ENCODE peak calls at places on chromosome 9, in nine cellular contexts. B is NCI-H345; J is AG10803; A is activated gamma-delta T cell treated with anti-CD3 and anti-CD28 coated beads, Interleukin-2, amount 50 U/mL, for 16 hours; C is fibroblast of gingiva; O is activated T-cell treated with anti-CD3 and anti-CD28 coated beads for 1 hour; R is neural progenitor cell; G is H54; H is NCI-H510A treated with DMSO at 0.1 percent for 48 hours. W is an unnamed sample.

GRCh38 chr9:120839146-120839545 is 3.6 kb downstream of the PSMD5 start:
- DNase-seq in B (no peak), R (no peak), J (no peak), H (no peak), O (no peak), A (no peak), G (no peak), C (no peak), W (no peak)

GRCh38 chr9:128503870-128504269 is 649 bp upstream of the GLE1 start:
- DNase-seq in B (no peak), C (no peak), H (peak; percentile 23), A (no peak), O (no peak), J (peak; percentile 15), G (no peak), R (peak; percentile 18), W (no peak)

GRCh38 chr9:99112750-99113417 is 8.0 kb downstream of the TGFBR1 start:
- DNase-seq in C (no peak), B (no peak), R (no peak), A (no peak), G (no peak), J (no peak), O (peak; percentile 21), H (no peak), W (no peak)

GRCh38 chr9:102253099-102253498 is 514.7 kb upstream of the GRIN3A start:
- DNase-seq in O (no peak), H (no peak), J (no peak), A (no peak), G (no peak), R (no peak), C (no peak), B (no peak), W (no peak)

GRCh38 chr9:95834281-95834907 is 41.1 kb upstream of the ERCC6L2 start:
- DNase-seq in B (no peak), A (no peak), J (no peak), O (no peak), R (no peak), H (no peak), C (no peak), G (no peak), W (no peak)

GRCh38 chr9:135931349-135931820 is 24.0 kb upstream of the CAMSAP1 start:
- DNase-seq in G (no peak), A (no peak), J (no peak), C (no peak), R (no peak), H (no peak), B (no peak), O (no peak), W (no peak)

GRCh38 chr9:36018755-36019720 is 17.7 kb upstream of the RECK start:
- DNase-seq in R (no peak), O (no peak), B (no peak), A (no peak), J (peak; percentile 83), C (peak; percentile 38), H (no peak), G (no peak), W (no peak)

GRCh38 chr9:79154806-79155205 is 417.0 kb upstream of the TLE4 start:
- DNase-seq in H (no peak), A (no peak), G (no peak), R (no peak), C (peak; percentile 44), B (no peak), J (peak; percentile 76), O (no peak), W (no peak)

GRCh38 chr9:133507246-133507965 is 17.4 kb downstream of the MYMK start:
- DNase-seq in J (no peak), A (no peak), C (no peak), O (no peak), G (no peak), H (no peak), R (no peak), B (no peak), W (no peak)

GRCh38 chr9:133369923-133370322 is 5.9 kb downstream of the SURF4 start:
- DNase-seq in G (no peak), R (no peak), B (no peak), J (no peak), H (no peak), A (no peak), O (no peak), C (no peak), W (no peak)

GRCh38 chr9:125654121-125654520 is 52.9 kb downstream of the MAPKAP1 start:
- DNase-seq in H (no peak), C (no peak), J (no peak), B (no peak), R (peak; percentile 71), G (no peak), O (no peak), A (no peak), W (no peak)

GRCh38 chr9:122383992-122384461 is 13.2 kb downstream of the PTGS1 start:
- DNase-seq in O (no peak), G (no peak), B (no peak), H (no peak), C (peak; percentile 93), R (no peak), A (no peak), J (peak; percentile 88), W (no peak)

GRCh38 chr9:21239917-21240316 is at the start of gene IFNA14:
- DNase-seq in G (no peak), B (no peak), C (no peak), J (no peak), O (no peak), H (no peak), A (no peak), R (no peak), W (no peak)

GRCh38 chr9:122445155-122445749 is 32.5 kb downstream of the OR1J1 start:
- DNase-seq in O (no peak), R (no peak), J (peak; percentile 90), A (no peak), B (no peak), H (no peak), G (no peak), C (peak; percentile 88), W (no peak)

GRCh38 chr9:35406183-35406959 is 83.5 kb upstream of the RUSC2 start:
- DNase-seq in O (peak; percentile 4), H (no peak), J (no peak), C (no peak), A (peak; percentile 8), R (peak; percentile 93), B (no peak), G (no peak), W (no peak)

GRCh38 chr9:8916771-8917170 is 1117.2 kb upstream of the DMAC1 start:
- DNase-seq in A (no peak), G (no peak), C (no peak), B (no peak), O (no peak), H (peak; percentile 4), R (no peak), J (no peak), W (no peak)

GRCh38 chr9:76677481-76678055 is 86.7 kb upstream of the PCA3 start:
- DNase-seq in C (no peak), O (no peak), G (peak; percentile 73), B (peak; percentile 42), R (no peak), J (peak; percentile 46), H (peak; percentile 83), A (no peak), W (peak; percentile 38)

GRCh38 chr9:93574091-93574899 is 2.1 kb upstream of the PHF2 start:
- DNase-seq in B (no peak), R (no peak), C (no peak), H (no peak), G (no peak), O (no peak), A (no peak), J (no peak), W (no peak)

GRCh38 chr9:108913391-108913790 is 20.5 kb downstream of the ELP1 start:
- DNase-seq in O (no peak), J (peak; percentile 21), G (no peak), H (no peak), A (no peak), B (no peak), R (no peak), C (peak; percentile 26), W (no peak)

GRCh38 chr9:131273146-131273545 is 3.2 kb downstream of the FAM78A start:
- DNase-seq in G (no peak), O (no peak), R (no peak), C (no peak), A (no peak), H (no peak), B (no peak), J (no peak), W (no peak)

GRCh38 chr9:734831-735511 is 106.5 kb upstream of the DMRT1 start:
- DNase-seq in B (no peak), R (no peak), A (no peak), C (peak; percentile 98), H (no peak), G (no peak), O (no peak), J (peak; percentile 99), W (peak; percentile 7)

GRCh38 chr9:74817281-74818181 is 70.2 kb downstream of the TRPM6 start:
- DNase-seq in B (no peak), H (no peak), J (no peak), C (no peak), A (no peak), O (no peak), R (no peak), G (no peak), W (no peak)

GRCh38 chr9:131815971-131816873 is 76.3 kb upstream of the RAPGEF1 start:
- DNase-seq in H (peak; percentile 68), G (no peak), J (no peak), R (no peak), B (peak; percentile 37), O (no peak), C (no peak), A (no peak), W (no peak)